ENCODE peak calls at places on chromosomes 6 and 20, in five cellular contexts. One of them, this sample, is unnamed.

GRCh38 chr20:49291200-49291599 is 13.3 kb upstream of the ZNFX1 start:
- DNase-seq in NB4: no peak
- DNase-seq in stimulated activated CD4-positive, alpha-beta T cell treated with anti-CD3 and anti-CD28 coated beads, Interleukin-4, amount 100 ng/mL, for 48 hours: no peak
- DNase-seq in Right ventricle myocardium superior: no peak
- DNase-seq in fibroblast of mammary gland: no peak
- DNase-seq in this sample: no peak

GRCh38 chr20:9140172-9140760 is 71.4 kb downstream of the PLCB4 start:
- DNase-seq in Right ventricle myocardium superior: no peak
- DNase-seq in fibroblast of mammary gland: no peak
- DNase-seq in stimulated activated CD4-positive, alpha-beta T cell treated with anti-CD3 and anti-CD28 coated beads, Interleukin-4, amount 100 ng/mL, for 48 hours: no peak
- DNase-seq in NB4: no peak
- DNase-seq in this sample: no peak

GRCh38 chr6:21594427-21595264 is 1.1 kb downstream of the SOX4 start:
- DNase-seq in NB4: peak
- DNase-seq in Right ventricle myocardium superior: peak
- DNase-seq in fibroblast of mammary gland: peak
- DNase-seq in stimulated activated CD4-positive, alpha-beta T cell treated with anti-CD3 and anti-CD28 coated beads, Interleukin-4, amount 100 ng/mL, for 48 hours: no peak
- DNase-seq in this sample: peak

GRCh38 chr6:11210386-11211138 is 21.9 kb downstream of the NEDD9 start:
- DNase-seq in stimulated activated CD4-positive, alpha-beta T cell treated with anti-CD3 and anti-CD28 coated beads, Interleukin-4, amount 100 ng/mL, for 48 hours: no peak
- DNase-seq in fibroblast of mammary gland: no peak
- DNase-seq in Right ventricle myocardium superior: no peak
- DNase-seq in NB4: no peak
- DNase-seq in this sample: no peak

GRCh38 chr20:41300906-41301305 is 16.6 kb downstream of the ZHX3 start:
- DNase-seq in stimulated activated CD4-positive, alpha-beta T cell treated with anti-CD3 and anti-CD28 coated beads, Interleukin-4, amount 100 ng/mL, for 48 hours: no peak
- DNase-seq in NB4: no peak
- DNase-seq in fibroblast of mammary gland: no peak
- DNase-seq in Right ventricle myocardium superior: no peak
- DNase-seq in this sample: no peak

GRCh38 chr6:89940225-89941027 is 46.2 kb downstream of the GJA10 start:
- DNase-seq in fibroblast of mammary gland: peak
- DNase-seq in stimulated activated CD4-positive, alpha-beta T cell treated with anti-CD3 and anti-CD28 coated beads, Interleukin-4, amount 100 ng/mL, for 48 hours: peak
- DNase-seq in NB4: peak
- DNase-seq in Right ventricle myocardium superior: peak
- DNase-seq in this sample: peak

GRCh38 chr20:19256085-19256484 is 43.6 kb downstream of the SLC24A3 start:
- DNase-seq in fibroblast of mammary gland: peak
- DNase-seq in stimulated activated CD4-positive, alpha-beta T cell treated with anti-CD3 and anti-CD28 coated beads, Interleukin-4, amount 100 ng/mL, for 48 hours: no peak
- DNase-seq in NB4: no peak
- DNase-seq in Right ventricle myocardium superior: no peak
- DNase-seq in this sample: no peak

GRCh38 chr6:144581807-144582537 is 296.8 kb downstream of the UTRN start:
- DNase-seq in Right ventricle myocardium superior: no peak
- DNase-seq in stimulated activated CD4-positive, alpha-beta T cell treated with anti-CD3 and anti-CD28 coated beads, Interleukin-4, amount 100 ng/mL, for 48 hours: no peak
- DNase-seq in fibroblast of mammary gland: peak
- DNase-seq in NB4: peak
- DNase-seq in this sample: no peak

GRCh38 chr6:144162977-144163376 is 12.7 kb downstream of the STX11 start:
- DNase-seq in stimulated activated CD4-positive, alpha-beta T cell treated with anti-CD3 and anti-CD28 coated beads, Interleukin-4, amount 100 ng/mL, for 48 hours: no peak
- DNase-seq in NB4: peak
- DNase-seq in fibroblast of mammary gland: no peak
- DNase-seq in Right ventricle myocardium superior: no peak
- DNase-seq in this sample: no peak

GRCh38 chr20:44326391-44327159 is 10.3 kb upstream of the R3HDML start:
- DNase-seq in NB4: no peak
- DNase-seq in stimulated activated CD4-positive, alpha-beta T cell treated with anti-CD3 and anti-CD28 coated beads, Interleukin-4, amount 100 ng/mL, for 48 hours: no peak
- DNase-seq in fibroblast of mammary gland: no peak
- DNase-seq in Right ventricle myocardium superior: no peak
- DNase-seq in this sample: no peak

GRCh38 chr20:62663484-62664315 is 21.4 kb downstream of the SLCO4A1 start:
- DNase-seq in Right ventricle myocardium superior: no peak
- DNase-seq in stimulated activated CD4-positive, alpha-beta T cell treated with anti-CD3 and anti-CD28 coated beads, Interleukin-4, amount 100 ng/mL, for 48 hours: no peak
- DNase-seq in fibroblast of mammary gland: no peak
- DNase-seq in NB4: no peak
- DNase-seq in this sample: no peak

GRCh38 chr6:31143148-31143547 is 4.3 kb upstream of the PSORS1C2 start:
- DNase-seq in fibroblast of mammary gland: peak
- DNase-seq in Right ventricle myocardium superior: peak
- DNase-seq in NB4: no peak
- DNase-seq in stimulated activated CD4-positive, alpha-beta T cell treated with anti-CD3 and anti-CD28 coated beads, Interleukin-4, amount 100 ng/mL, for 48 hours: no peak
- DNase-seq in this sample: peak

GRCh38 chr6:144678844-144679243 is 393.7 kb downstream of the UTRN start:
- DNase-seq in NB4: no peak
- DNase-seq in fibroblast of mammary gland: peak
- DNase-seq in Right ventricle myocardium superior: no peak
- DNase-seq in stimulated activated CD4-positive, alpha-beta T cell treated with anti-CD3 and anti-CD28 coated beads, Interleukin-4, amount 100 ng/mL, for 48 hours: no peak
- DNase-seq in this sample: no peak